ENCODE peak calls at places on chromosomes 16 and 17, in seven cellular contexts. D is OCI-LY7, H is K562, E is SK-N-SH, X is hepatocyte, B is kidney, W is MM.1S. Q is an unnamed sample.

GRCh38 chr17:35731932-35732805 is 730 bp downstream of the RASL10B start:
- DNase-seq in D (no peak), H (no peak), E (peak), X (no peak), B (peak), W (no peak), Q (no peak)

GRCh38 chr17:6786618-6787017 is 10.6 kb downstream of the FBXO39 start:
- DNase-seq in D (no peak), H (no peak), E (no peak), X (no peak), B (no peak), W (no peak), Q (no peak)

GRCh38 chr16:57530531-57531252 is 5.7 kb downstream of the CCDC102A start:
- DNase-seq in D (no peak), H (no peak), E (peak), X (no peak), B (peak), W (no peak), Q (peak)

GRCh38 chr17:31112001-31112661 is 17.4 kb downstream of the NF1 start:
- DNase-seq in D (no peak), H (no peak), E (no peak), X (no peak), B (no peak), W (no peak), Q (no peak)

GRCh38 chr17:81426676-81427445 is 31.6 kb downstream of the BAHCC1 start:
- DNase-seq in D (no peak), H (no peak), E (peak), X (no peak), B (no peak), W (no peak), Q (no peak)

GRCh38 chr17:45382226-45382625 is 50.4 kb downstream of the ARHGAP27 start:
- DNase-seq in D (no peak), H (no peak), E (no peak), X (no peak), B (no peak), W (no peak), Q (no peak)

GRCh38 chr17:80708497-80708896 is 163.9 kb downstream of the RPTOR start:
- DNase-seq in D (no peak), H (no peak), E (no peak), X (no peak), B (no peak), W (no peak), Q (no peak)

GRCh38 chr17:4249452-4250029 is 14.2 kb downstream of the ANKFY1 start:
- DNase-seq in D (peak), H (peak), E (peak), X (peak), B (no peak), W (peak), Q (no peak)

GRCh38 chr17:51435641-51436091 is 175.3 kb downstream of the UTP18 start:
- DNase-seq in D (peak), H (peak), E (peak), X (peak), B (no peak), W (no peak), Q (no peak)

GRCh38 chr17:41404024-41404651 is 6.7 kb upstream of the KRT31 start:
- DNase-seq in D (no peak), H (no peak), E (no peak), X (peak), B (no peak), W (no peak), Q (no peak)

GRCh38 chr16:3514621-3515020 is 13.8 kb downstream of the CLUAP1 start:
- DNase-seq in D (no peak), H (no peak), E (no peak), X (no peak), B (no peak), W (no peak), Q (no peak)

GRCh38 chr17:7043195-7043543 is 723 bp downstream of the SLC16A11 start:
- DNase-seq in D (no peak), H (no peak), E (peak), X (no peak), B (no peak), W (peak), Q (no peak)

GRCh38 chr16:3594316-3595109 is 16.9 kb downstream of the SLX4 start:
- DNase-seq in D (no peak), H (no peak), E (no peak), X (no peak), B (no peak), W (no peak), Q (no peak)

GRCh38 chr17:2704890-2705248 is 6.7 kb downstream of the CLUH start:
- DNase-seq in D (no peak), H (no peak), E (no peak), X (no peak), B (peak), W (no peak), Q (peak)

GRCh38 chr17:81258292-81258691 is 19.2 kb downstream of the NDUFAF8 start:
- DNase-seq in D (no peak), H (no peak), E (peak), X (peak), B (no peak), W (no peak), Q (no peak)

GRCh38 chr17:46020023-46020735 is 21.1 kb downstream of the STH start:
- DNase-seq in D (no peak), H (no peak), E (no peak), X (no peak), B (peak), W (no peak), Q (peak)

GRCh38 chr17:76529224-76529642 is 8.3 kb downstream of the CYGB start:
- DNase-seq in D (peak), H (no peak), E (peak), X (peak), B (peak), W (no peak), Q (no peak)

GRCh38 chr16:58299757-58300349 is 5.0 kb upstream of the PRSS54 start:
- DNase-seq in D (peak), H (peak), E (no peak), X (peak), B (no peak), W (peak), Q (no peak)

GRCh38 chr16:9415588-9415987 is 324.1 kb downstream of the HAPSTR1 start:
- DNase-seq in D (no peak), H (no peak), E (no peak), X (no peak), B (no peak), W (no peak), Q (no peak)
- TF ChIP-seq CTCF in D (no peak), H (no peak), E (no peak), X (no peak), B (no peak), W (no peak), Q (no peak)

GRCh38 chr17:62717589-62718342 is 90.3 kb downstream of the MRC2 start:
- DNase-seq in D (no peak), H (no peak), E (no peak), X (no peak), B (no peak), W (no peak), Q (peak)

GRCh38 chr17:62718420-62718819 is 89.7 kb downstream of the MARCHF10 start:
- DNase-seq in D (no peak), H (no peak), E (no peak), X (peak), B (no peak), W (no peak), Q (no peak)

GRCh38 chr17:62720126-62720850 is 87.8 kb downstream of the MARCHF10 start:
- DNase-seq in D (no peak), H (peak), E (no peak), X (no peak), B (no peak), W (no peak), Q (no peak)

GRCh38 chr17:62716834-62717588 is 89.5 kb downstream of the MRC2 start:
- DNase-seq in D (no peak), H (no peak), E (no peak), X (no peak), B (no peak), W (no peak), Q (no peak)

DNA sequence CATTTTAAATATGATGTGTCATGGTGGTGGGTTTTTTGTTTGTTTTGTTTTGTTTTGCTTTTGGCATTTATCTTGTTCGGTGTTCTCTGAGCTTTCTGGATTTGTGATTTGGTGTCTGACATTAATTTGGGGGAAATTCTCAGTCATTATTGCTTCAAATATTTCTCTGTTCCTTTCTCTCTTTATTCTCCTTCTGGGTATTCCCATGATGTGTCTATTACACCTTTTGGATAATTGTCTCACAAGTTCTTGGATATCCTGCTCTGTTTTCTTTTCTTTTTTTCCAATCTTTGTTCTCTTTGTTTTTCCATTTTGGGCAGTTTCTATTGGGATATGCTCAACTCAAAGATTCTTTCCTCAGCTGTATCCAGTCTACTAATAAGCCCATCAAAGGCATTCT is 88.5 kb downstream of the MARCHF10 start:
- DNase-seq in D (no peak), H (no peak), E (no peak), X (no peak), B (no peak), W (no peak), Q (no peak)
- H3K4me3 ChIP-seq in D (no peak), H (no peak), E (no peak), X (no peak), B (no peak), W (no peak), Q (no peak)

GRCh38 chr17:82866521-82867214 is 26.8 kb upstream of the ZNF750 start:
- DNase-seq in D (no peak), H (no peak), E (peak), X (peak), B (no peak), W (no peak), Q (no peak)

GRCh38 chr17:82865274-82865673 is 25.5 kb upstream of the ZNF750 start:
- DNase-seq in D (no peak), H (no peak), E (no peak), X (no peak), B (no peak), W (no peak), Q (peak)

GRCh38 chr17:82867763-82868325 is 28.0 kb upstream of the ZNF750 start:
- DNase-seq in D (no peak), H (no peak), E (no peak), X (no peak), B (peak), W (no peak), Q (no peak)

GRCh38 chr17:82864721-82865240 is 25.0 kb upstream of the ZNF750 start:
- DNase-seq in D (peak), H (no peak), E (no peak), X (no peak), B (no peak), W (no peak), Q (no peak)

DNA sequence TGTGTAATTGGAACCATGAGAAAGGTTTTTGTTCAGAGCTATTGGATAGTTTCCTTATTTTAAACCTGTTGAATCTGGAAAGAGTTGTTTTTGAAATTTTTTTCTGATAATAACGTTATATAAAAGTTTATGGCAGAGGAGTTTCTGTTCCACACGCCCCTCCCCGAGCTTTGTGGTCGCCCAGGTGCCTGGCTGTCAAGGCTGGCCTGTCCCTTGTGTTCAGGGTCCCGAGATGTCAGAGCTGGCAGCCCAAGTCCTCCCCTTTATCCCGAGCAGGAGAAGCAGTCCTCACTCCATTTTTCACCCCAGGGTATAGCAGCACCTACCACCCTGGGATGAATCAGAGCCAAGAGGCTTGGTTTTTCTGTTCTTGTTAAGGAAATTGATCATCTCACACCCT is 26.2 kb upstream of the ZNF750 start:
- DNase-seq in D (no peak), H (no peak), E (no peak), X (no peak), B (no peak), W (no peak), Q (no peak)
- H3K27ac ChIP-seq in D (peak), H (no peak), E (no peak), X (peak), B (no peak), W (no peak), Q (no peak)

GRCh38 chr16:23742761-23743160 is 12.1 kb upstream of the CHP2 start:
- DNase-seq in D (no peak), H (peak), E (no peak), X (no peak), B (no peak), W (no peak), Q (no peak)
- TF ChIP-seq CTCF in D (no peak), H (peak), E (no peak), X (no peak), B (no peak), W (no peak), Q (no peak)

GRCh38 chr17:68293490-68294195 is 2.3 kb downstream of the ARSG start:
- DNase-seq in D (no peak), H (no peak), E (no peak), X (no peak), B (no peak), W (no peak), Q (no peak)
- H3K4me3 ChIP-seq in D (no peak), H (no peak), E (no peak), X (no peak), B (no peak), W (no peak), Q (no peak)

GRCh38 chr16:29820730-29821662 is 734 bp downstream of the MVP start:
- DNase-seq in D (no peak), H (no peak), E (no peak), X (no peak), B (peak), W (peak), Q (peak)

GRCh38 chr16:29824589-29825144 is 4.4 kb downstream of the MVP start:
- DNase-seq in D (no peak), H (no peak), E (no peak), X (no peak), B (no peak), W (no peak), Q (no peak)

GRCh38 chr16:29821663-29822115 is 1.4 kb downstream of the MVP start:
- DNase-seq in D (no peak), H (no peak), E (no peak), X (peak), B (peak), W (no peak), Q (no peak)

GRCh38 chr16:29826342-29826695 is 6.1 kb downstream of the MVP start:
- DNase-seq in D (no peak), H (no peak), E (no peak), X (no peak), B (no peak), W (no peak), Q (no peak)

DNA sequence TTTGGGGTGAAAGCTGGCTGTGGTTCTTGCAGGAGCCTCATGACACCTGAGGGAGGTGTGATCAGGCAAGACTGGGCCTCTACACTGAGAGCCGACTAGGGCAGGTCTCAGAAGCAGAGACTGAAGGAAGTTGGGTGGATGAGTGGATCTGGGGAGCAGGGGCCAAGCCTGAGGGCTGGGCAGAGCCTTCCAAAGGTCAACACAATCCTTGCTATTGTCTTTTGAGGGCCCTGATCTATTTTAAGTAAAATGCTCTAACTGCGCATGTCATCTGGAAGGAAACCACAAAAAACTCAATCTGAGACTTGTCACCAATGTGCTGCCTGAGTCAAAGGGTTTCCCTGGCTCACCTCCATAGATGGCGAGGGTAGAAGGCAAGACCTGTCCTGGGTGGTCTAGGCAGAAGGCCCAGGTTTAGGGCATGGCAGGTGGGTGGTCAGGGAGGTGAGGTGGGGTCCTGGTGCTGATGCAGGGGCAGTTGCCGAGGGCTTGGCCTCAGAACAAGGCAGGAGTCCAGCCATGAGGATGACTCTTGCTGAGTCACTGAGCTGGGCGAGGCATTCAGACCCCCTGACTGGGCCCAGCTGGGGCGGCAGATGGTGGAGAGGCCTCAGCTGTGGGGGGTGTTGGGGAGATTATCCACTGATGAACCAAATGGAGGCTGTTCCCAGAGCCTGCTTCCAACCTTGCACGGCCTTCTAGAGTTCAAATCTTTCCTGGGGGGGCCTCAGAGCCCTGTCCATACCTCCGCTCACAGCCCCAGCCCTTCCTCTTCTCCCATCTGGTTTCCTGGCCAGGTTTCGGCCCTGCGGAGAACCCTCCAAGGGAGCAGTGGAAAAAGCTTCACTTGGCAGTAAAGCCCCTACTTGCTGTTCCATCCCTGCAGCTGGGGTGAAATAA is 5.1 kb downstream of the MVP start:
- DNase-seq in D (no peak), H (peak), E (no peak), X (no peak), B (peak), W (peak), Q (no peak)
- H3K27ac ChIP-seq in D (no peak), H (no peak), E (peak), X (peak), B (peak), W (no peak), Q (peak)

GRCh38 chr16:72639494-72639893 is 408.4 kb downstream of the ZFHX3 start:
- DNase-seq in D (no peak), H (no peak), E (no peak), X (no peak), B (no peak), W (no peak), Q (no peak)

GRCh38 chr16:72635104-72635503 is 412.8 kb downstream of the ZFHX3 start:
- DNase-seq in D (no peak), H (no peak), E (no peak), X (no peak), B (no peak), W (no peak), Q (no peak)

GRCh38 chr16:72637306-72637705 is 410.6 kb downstream of the ZFHX3 start:
- DNase-seq in D (no peak), H (no peak), E (no peak), X (peak), B (no peak), W (no peak), Q (no peak)

GRCh38 chr16:72635694-72636093 is 412.2 kb downstream of the ZFHX3 start:
- DNase-seq in D (no peak), H (no peak), E (no peak), X (no peak), B (no peak), W (no peak), Q (no peak)
- TF ChIP-seq CTCF in D (no peak), H (no peak), E (no peak), X (no peak), B (no peak), W (no peak), Q (no peak)

Q was measured in spleen.